ENCODE peak calls at places on chromosomes 5 and 9, in eight cellular contexts. B is uterus, Q is heart left ventricle, T is adrenal gland, Z is tibial nerve, I is lower leg skin, E is thyroid gland, L is A549. M is an unnamed sample.

GRCh38 chr5:14739538-14739937 is 75.0 kb downstream of the OTULIN start:
- DNase-seq in L (no peak), B (no peak), Z (no peak), E (no peak), I (no peak), Q (peak; percentile 60), T (no peak), M (no peak)

GRCh38 chr5:86337667-86338460 is 279.9 kb upstream of the COX7C start:
- DNase-seq in E (no peak), B (no peak), L (no peak), T (no peak), Q (no peak), I (no peak), Z (no peak), M (no peak)

GRCh38 chr5:69075522-69076169 is 18.2 kb upstream of the SLC30A5 start:
- DNase-seq in L (no peak), E (no peak), I (no peak), Q (no peak), B (no peak), T (no peak), Z (no peak), M (no peak)

GRCh38 chr9:8468048-8468600 is 668.5 kb upstream of the DMAC1 start:
- DNase-seq in L (no peak), E (no peak), I (no peak), B (no peak), T (no peak), Q (no peak), Z (no peak), M (no peak)

GRCh38 chr5:142353093-142353472 is 28.3 kb upstream of the SPRY4 start:
- DNase-seq in E (no peak), I (no peak), T (no peak), Q (no peak), B (no peak), L (no peak), Z (no peak), M (no peak)

GRCh38 chr5:106288977-106289376 is 1381.8 kb downstream of the EFNA5 start:
- DNase-seq in Q (no peak), L (no peak), T (no peak), B (no peak), E (no peak), Z (no peak), I (no peak), M (no peak)

GRCh38 chr5:100676807-100677631 is 141.8 kb downstream of the FAM174A start:
- DNase-seq in T (no peak), Z (no peak), B (no peak), E (no peak), Q (no peak), I (no peak), L (no peak), M (no peak)

GRCh38 chr5:82274343-82275266 is 3.5 kb downstream of the RPS23 start:
- DNase-seq in Z (no peak), L (no peak), I (no peak), T (no peak), Q (no peak), E (no peak), B (no peak), M (no peak)

GRCh38 chr5:430214-430925 is 12.6 kb upstream of the EXOC3 start:
- DNase-seq in B (no peak), T (no peak), Q (no peak), I (no peak), L (no peak), E (no peak), Z (no peak), M (peak; percentile 17)

GRCh38 chr5:5264727-5265126 is 124.6 kb downstream of the ADAMTS16 start:
- DNase-seq in E (no peak), L (no peak), I (no peak), T (no peak), Z (no peak), B (no peak), Q (no peak), M (no peak)

DNA sequence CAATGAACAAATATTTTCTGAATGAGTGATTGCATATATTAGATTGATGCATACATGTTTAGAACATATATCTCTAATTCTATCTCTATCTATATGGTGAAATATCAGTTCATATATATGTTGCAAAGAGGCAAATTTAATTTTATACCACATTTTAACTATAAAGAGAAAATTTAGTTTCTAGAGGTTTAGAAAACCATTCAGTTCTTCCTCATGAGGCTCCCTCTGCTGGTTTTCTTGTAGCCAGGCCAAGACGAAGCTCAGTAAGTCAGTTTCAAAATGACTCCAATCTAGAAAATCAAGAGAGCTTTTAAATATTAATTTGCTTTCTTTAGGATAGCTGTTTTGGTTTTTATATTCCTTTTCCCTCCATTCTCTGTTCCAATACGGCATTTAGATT is 312.1 kb downstream of the TMEM232 start:
- DNase-seq in Q (no peak), I (no peak), B (no peak), L (no peak), T (no peak), Z (no peak), E (peak; percentile 15), M (no peak)
- TF ChIP-seq CTCF in Q (peak; percentile 21), I (no peak), B (peak; percentile 29), L (no peak), T (no peak), Z (peak; percentile 35), E (peak; percentile 60), M (no peak)

GRCh38 chr5:1881273-1881586 is 1.5 kb downstream of the IRX4 start:
- DNase-seq in Z (no peak), B (no peak), Q (no peak), T (no peak), I (no peak), E (no peak), L (peak; percentile 55), M (no peak)

GRCh38 chr5:1880377-1881272 is 2.1 kb downstream of the IRX4 start:
- DNase-seq in B (no peak), L (no peak), I (no peak), T (no peak), Q (no peak), Z (no peak), E (no peak), M (no peak)

GRCh38 chr5:1882337-1883119 is at the start of gene IRX4:
- DNase-seq in Q (peak; percentile 27), Z (no peak), I (no peak), L (peak; percentile 64), B (no peak), T (no peak), E (no peak), M (no peak)

GRCh38 chr5:1883120-1883924 is 597 bp upstream of the IRX4 start:
- DNase-seq in B (no peak), I (no peak), E (no peak), Z (no peak), Q (peak; percentile 56), L (peak; percentile 77), T (no peak), M (no peak)

DNA sequence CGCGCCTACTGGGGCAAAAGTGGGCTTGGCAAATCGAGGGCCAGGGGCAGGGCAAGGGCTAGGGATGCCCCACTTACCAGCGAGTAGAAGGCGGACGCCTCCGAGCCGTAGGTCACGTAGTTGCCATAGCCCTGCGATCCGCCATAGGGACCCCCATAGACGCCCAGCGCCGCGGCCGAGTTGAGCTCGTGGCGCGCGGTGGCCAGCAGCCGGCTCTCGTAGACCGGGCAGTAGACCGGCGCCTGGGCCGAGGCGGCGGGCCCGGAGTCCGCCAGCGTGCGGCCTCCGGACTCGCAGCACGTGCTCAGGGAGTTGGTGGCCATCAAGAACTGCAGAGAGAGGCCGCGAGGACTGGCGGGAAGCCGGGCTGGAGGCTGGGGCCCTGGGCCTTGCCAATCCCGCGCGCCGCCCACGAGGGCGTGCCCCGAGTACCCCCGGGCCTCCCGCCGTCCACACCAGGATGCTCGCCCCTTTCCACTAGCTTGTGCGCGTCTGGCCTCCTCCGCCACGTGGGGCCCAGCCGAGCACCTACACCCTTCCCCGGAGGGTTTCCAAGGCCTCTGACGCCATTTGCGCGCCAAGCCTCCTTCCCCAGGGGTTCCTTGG is 891 bp downstream of the IRX4 start:
- DNase-seq in Z (no peak), E (no peak), L (no peak), I (no peak), B (no peak), Q (no peak), T (no peak), M (no peak)
- TF ChIP-seq POLR2A in Z (no peak), E (no peak), L (no peak), I (no peak), B (no peak), Q (no peak), T (no peak), M (no peak)

GRCh38 chr9:112764344-112764743 is 13.8 kb downstream of the SNX30 start:
- DNase-seq in T (no peak), E (no peak), I (no peak), B (no peak), Z (no peak), Q (no peak), L (no peak), M (no peak)
- TF ChIP-seq CTCF in T (no peak), E (no peak), I (no peak), B (no peak), Z (no peak), Q (no peak), L (no peak), M (no peak)

GRCh38 chr9:129482521-129483466 is 138.1 kb downstream of the C9orf50 start:
- DNase-seq in T (peak; percentile 92), Q (peak; percentile 88), I (peak; percentile 87), E (peak; percentile 94), B (peak; percentile 91), Z (peak; percentile 95), L (no peak), M (peak; percentile 92)
- TF ChIP-seq POLR2A in T (no peak), Q (no peak), I (no peak), E (no peak), B (peak; percentile 14), Z (peak; percentile 12), L (peak; percentile 29), M (no peak)

GRCh38 chr5:91499943-91500531 is 116.9 kb upstream of the ARRDC3 start:
- DNase-seq in B (no peak), Q (no peak), E (no peak), I (no peak), Z (no peak), T (no peak), L (peak; percentile 54), M (no peak)
- TF ChIP-seq CTCF in B (peak; percentile 51), Q (peak; percentile 65), E (peak; percentile 68), I (no peak), Z (peak; percentile 52), T (peak; percentile 65), L (peak; percentile 86), M (peak; percentile 53)